ENCODE peak calls at places on chromosomes 16 and 17, in four cellular contexts. One of them, this sample, is unnamed.

GRCh38 chr16:16190546-16190945 is 32.7 kb downstream of the ABCC6 start:
- DNase-seq in mammary epithelial cell: no peak
- DNase-seq in adrenal gland: no peak
- DNase-seq in CD8-positive, alpha-beta T cell: no peak
- DNase-seq in this sample: no peak

GRCh38 chr17:9979463-9979995 is 74.5 kb upstream of the RCVRN start:
- DNase-seq in mammary epithelial cell: no peak
- DNase-seq in CD8-positive, alpha-beta T cell: no peak
- DNase-seq in adrenal gland: no peak
- DNase-seq in this sample: peak; percentile 14

GRCh38 chr16:9843424-9844013 is 338.7 kb downstream of the GRIN2A start:
- DNase-seq in mammary epithelial cell: no peak
- DNase-seq in CD8-positive, alpha-beta T cell: no peak
- DNase-seq in adrenal gland: no peak
- DNase-seq in this sample: no peak

GRCh38 chr16:70582280-70582978 is 58.8 kb downstream of the SF3B3 start:
- DNase-seq in adrenal gland: peak; percentile 41
- DNase-seq in mammary epithelial cell: no peak
- DNase-seq in CD8-positive, alpha-beta T cell: no peak
- DNase-seq in this sample: no peak

GRCh38 chr17:77645441-77646430 is 312.8 kb upstream of the TNRC6C start:
- DNase-seq in mammary epithelial cell: no peak
- DNase-seq in adrenal gland: no peak
- DNase-seq in CD8-positive, alpha-beta T cell: peak; percentile 79
- DNase-seq in this sample: no peak

GRCh38 chr16:70250748-70251650 is 741 bp downstream of the EXOSC6 start:
- DNase-seq in adrenal gland: peak; percentile 68
- DNase-seq in CD8-positive, alpha-beta T cell: peak; percentile 58
- DNase-seq in mammary epithelial cell: peak; percentile 48
- DNase-seq in this sample: peak; percentile 41

GRCh38 chr17:19361326-19361725 is 1.2 kb downstream of the B9D1 start:
- DNase-seq in adrenal gland: no peak
- DNase-seq in CD8-positive, alpha-beta T cell: no peak
- DNase-seq in mammary epithelial cell: no peak
- DNase-seq in this sample: no peak

GRCh38 chr17:2406903-2407790 is 6.3 kb upstream of the MNT start:
- DNase-seq in mammary epithelial cell: peak; percentile 98
- DNase-seq in CD8-positive, alpha-beta T cell: no peak
- DNase-seq in adrenal gland: peak; percentile 93
- DNase-seq in this sample: peak; percentile 56

GRCh38 chr17:81223758-81224122 is 975 bp upstream of the CEP131 start:
- DNase-seq in mammary epithelial cell: no peak
- DNase-seq in adrenal gland: no peak
- DNase-seq in CD8-positive, alpha-beta T cell: no peak
- DNase-seq in this sample: no peak

GRCh38 chr16:154223-155030 is 2.0 kb downstream of the HBZ start:
- DNase-seq in adrenal gland: no peak
- DNase-seq in mammary epithelial cell: peak; percentile 46
- DNase-seq in CD8-positive, alpha-beta T cell: no peak
- DNase-seq in this sample: no peak

GRCh38 chr17:77310336-77310735 is 169.6 kb downstream of the SEC14L1 start:
- DNase-seq in CD8-positive, alpha-beta T cell: no peak
- DNase-seq in mammary epithelial cell: no peak
- DNase-seq in adrenal gland: no peak
- DNase-seq in this sample: no peak

GRCh38 chr17:12856451-12856850 is 67.2 kb downstream of the ARHGAP44 start:
- DNase-seq in mammary epithelial cell: no peak
- DNase-seq in adrenal gland: no peak
- DNase-seq in CD8-positive, alpha-beta T cell: no peak
- DNase-seq in this sample: no peak

GRCh38 chr16:30760577-30761426 is 1.1 kb downstream of the CFAP119 start:
- DNase-seq in CD8-positive, alpha-beta T cell: no peak
- DNase-seq in adrenal gland: no peak
- DNase-seq in mammary epithelial cell: no peak
- DNase-seq in this sample: no peak

GRCh38 chr17:18322522-18322921 is 7.4 kb downstream of the SMCR8 start:
- DNase-seq in CD8-positive, alpha-beta T cell: no peak
- DNase-seq in mammary epithelial cell: no peak
- DNase-seq in adrenal gland: no peak
- DNase-seq in this sample: no peak

GRCh38 chr17:42484304-42484703 is 25.6 kb downstream of the ATP6V0A1 start:
- DNase-seq in mammary epithelial cell: no peak
- DNase-seq in adrenal gland: peak; percentile 21
- DNase-seq in CD8-positive, alpha-beta T cell: peak; percentile 79
- DNase-seq in this sample: no peak

GRCh38 chr17:49581645-49581992 is 5.9 kb downstream of the NXPH3 start:
- DNase-seq in CD8-positive, alpha-beta T cell: no peak
- DNase-seq in adrenal gland: no peak
- DNase-seq in mammary epithelial cell: no peak
- DNase-seq in this sample: no peak

GRCh38 chr17:73492125-73492801 is 152.0 kb downstream of the SDK2 start:
- DNase-seq in CD8-positive, alpha-beta T cell: no peak
- DNase-seq in mammary epithelial cell: no peak
- DNase-seq in adrenal gland: no peak
- DNase-seq in this sample: no peak

GRCh38 chr17:7217113-7217987 is 2.3 kb downstream of the DLG4 start:
- DNase-seq in CD8-positive, alpha-beta T cell: no peak
- DNase-seq in adrenal gland: peak; percentile 82
- DNase-seq in mammary epithelial cell: no peak
- DNase-seq in this sample: peak; percentile 57

GRCh38 chr17:82449136-82449882 is 1.2 kb downstream of the CYBC1 start:
- DNase-seq in CD8-positive, alpha-beta T cell: peak; percentile 82
- DNase-seq in mammary epithelial cell: no peak
- DNase-seq in adrenal gland: no peak
- DNase-seq in this sample: no peak

GRCh38 chr16:86042996-86043725 is 144.2 kb downstream of the IRF8 start:
- DNase-seq in adrenal gland: no peak
- DNase-seq in CD8-positive, alpha-beta T cell: no peak
- DNase-seq in mammary epithelial cell: no peak
- DNase-seq in this sample: no peak

GRCh38 chr16:72989203-72989991 is 58.5 kb downstream of the ZFHX3 start:
- DNase-seq in CD8-positive, alpha-beta T cell: no peak
- DNase-seq in mammary epithelial cell: peak; percentile 94
- DNase-seq in adrenal gland: peak; percentile 54
- DNase-seq in this sample: no peak

GRCh38 chr17:1484060-1484535 is 8.4 kb downstream of the MYO1C start:
- DNase-seq in CD8-positive, alpha-beta T cell: no peak
- DNase-seq in adrenal gland: no peak
- DNase-seq in mammary epithelial cell: no peak
- DNase-seq in this sample: peak; percentile 46

GRCh38 chr16:87096746-87097145 is 220.4 kb downstream of the C16orf95 start:
- DNase-seq in CD8-positive, alpha-beta T cell: no peak
- DNase-seq in mammary epithelial cell: no peak
- DNase-seq in adrenal gland: no peak
- DNase-seq in this sample: peak; percentile 37

GRCh38 chr17:76271669-76272540 is 6.8 kb downstream of the UBALD2 start:
- DNase-seq in mammary epithelial cell: no peak
- DNase-seq in CD8-positive, alpha-beta T cell: peak; percentile 77
- DNase-seq in adrenal gland: no peak
- DNase-seq in this sample: peak; percentile 88

GRCh38 chr16:21727344-21727743 is 63.6 kb downstream of the OTOA start:
- DNase-seq in CD8-positive, alpha-beta T cell: no peak
- DNase-seq in adrenal gland: no peak
- DNase-seq in mammary epithelial cell: no peak
- DNase-seq in this sample: no peak

GRCh38 chr17:80068301-80069160 is 32.1 kb downstream of the CCDC40 start:
- DNase-seq in CD8-positive, alpha-beta T cell: no peak
- DNase-seq in mammary epithelial cell: peak; percentile 16
- DNase-seq in adrenal gland: peak; percentile 85
- DNase-seq in this sample: peak; percentile 45

GRCh38 chr17:76631821-76632565 is 11.6 kb downstream of the ST6GALNAC1 start:
- DNase-seq in CD8-positive, alpha-beta T cell: peak; percentile 54
- DNase-seq in adrenal gland: no peak
- DNase-seq in mammary epithelial cell: peak; percentile 19
- DNase-seq in this sample: no peak

GRCh38 chr16:66660422-66661209 is 35.9 kb downstream of the CMTM4 start:
- DNase-seq in CD8-positive, alpha-beta T cell: no peak
- DNase-seq in adrenal gland: peak; percentile 63
- DNase-seq in mammary epithelial cell: peak; percentile 85
- DNase-seq in this sample: peak; percentile 27

GRCh38 chr17:49903523-49903922 is 55.7 kb upstream of the TAC4 start:
- DNase-seq in CD8-positive, alpha-beta T cell: no peak
- DNase-seq in mammary epithelial cell: no peak
- DNase-seq in adrenal gland: no peak
- DNase-seq in this sample: no peak

GRCh38 chr16:50440531-50440930 is 71.7 kb upstream of the BRD7 start:
- DNase-seq in mammary epithelial cell: no peak
- DNase-seq in adrenal gland: no peak
- DNase-seq in CD8-positive, alpha-beta T cell: peak; percentile 19
- DNase-seq in this sample: no peak

GRCh38 chr16:71895679-71896385 is 501 bp downstream of the IST1 start:
- DNase-seq in mammary epithelial cell: peak; percentile 50
- DNase-seq in adrenal gland: no peak
- DNase-seq in CD8-positive, alpha-beta T cell: no peak
- DNase-seq in this sample: peak; percentile 70

GRCh38 chr17:28544402-28545140 is 7.9 kb downstream of the UNC119 start:
- DNase-seq in mammary epithelial cell: no peak
- DNase-seq in adrenal gland: no peak
- DNase-seq in CD8-positive, alpha-beta T cell: no peak
- DNase-seq in this sample: no peak

GRCh38 chr17:15919466-15919865 is 25.5 kb upstream of the ADORA2B start:
- DNase-seq in mammary epithelial cell: no peak
- DNase-seq in CD8-positive, alpha-beta T cell: no peak
- DNase-seq in adrenal gland: no peak
- DNase-seq in this sample: no peak

DNA sequence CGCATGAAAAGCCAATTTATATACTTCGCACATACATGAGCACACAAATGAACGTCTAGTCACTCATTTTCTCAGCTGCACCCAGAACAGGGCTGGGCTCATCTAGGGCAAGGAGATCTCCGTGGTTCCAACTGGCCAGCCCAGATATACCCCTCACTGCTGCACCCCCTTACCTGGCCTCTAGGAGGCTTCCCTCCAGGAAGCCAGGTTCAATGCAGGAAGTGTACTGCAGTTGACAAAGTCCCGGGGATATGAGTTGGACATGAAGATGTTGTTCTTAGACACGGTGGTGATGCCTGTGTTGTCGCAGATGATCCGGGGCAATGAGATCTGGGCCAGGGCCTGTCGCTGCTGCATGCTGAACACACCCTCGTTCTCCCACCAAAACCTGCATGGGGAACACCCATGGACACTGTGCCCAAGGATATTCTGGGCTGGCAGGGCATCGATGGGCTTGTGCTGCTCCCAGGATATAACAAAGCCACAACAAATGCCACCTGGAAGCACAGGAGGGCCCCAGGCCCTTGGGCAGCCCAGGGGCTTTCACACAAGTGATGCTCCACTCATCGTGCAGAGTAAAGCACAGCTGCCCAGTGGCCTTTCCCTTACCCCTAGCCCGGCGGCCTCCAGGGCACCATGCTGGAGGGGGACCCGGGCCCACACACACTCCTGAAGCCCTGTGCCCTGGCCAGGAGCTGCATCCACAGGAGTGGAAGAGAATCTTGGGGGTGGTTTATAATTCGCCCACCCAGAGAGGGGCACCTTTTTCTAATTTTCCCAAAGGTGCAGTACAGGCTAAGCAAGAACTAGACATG is 10.1 kb downstream of the MPO start:
- DNase-seq in adrenal gland: no peak
- DNase-seq in CD8-positive, alpha-beta T cell: no peak
- DNase-seq in mammary epithelial cell: no peak
- DNase-seq in this sample: no peak
- TF ChIP-seq CTCF in adrenal gland: no peak
- TF ChIP-seq CTCF in CD8-positive, alpha-beta T cell: no peak
- TF ChIP-seq CTCF in mammary epithelial cell: peak; percentile 35
- TF ChIP-seq CTCF in this sample: no peak

GRCh38 chr16:89729293-89729692 is 8.0 kb downstream of the ZNF276 start:
- DNase-seq in adrenal gland: no peak
- DNase-seq in mammary epithelial cell: no peak
- DNase-seq in CD8-positive, alpha-beta T cell: no peak
- DNase-seq in this sample: no peak
- H3K27ac ChIP-seq in adrenal gland: no peak overlapping the region
- H3K27ac ChIP-seq in mammary epithelial cell: no peak overlapping the region
- H3K27ac ChIP-seq in CD8-positive, alpha-beta T cell: no peak overlapping the region
- H3K27ac ChIP-seq in this sample: no peak overlapping the region

DNA sequence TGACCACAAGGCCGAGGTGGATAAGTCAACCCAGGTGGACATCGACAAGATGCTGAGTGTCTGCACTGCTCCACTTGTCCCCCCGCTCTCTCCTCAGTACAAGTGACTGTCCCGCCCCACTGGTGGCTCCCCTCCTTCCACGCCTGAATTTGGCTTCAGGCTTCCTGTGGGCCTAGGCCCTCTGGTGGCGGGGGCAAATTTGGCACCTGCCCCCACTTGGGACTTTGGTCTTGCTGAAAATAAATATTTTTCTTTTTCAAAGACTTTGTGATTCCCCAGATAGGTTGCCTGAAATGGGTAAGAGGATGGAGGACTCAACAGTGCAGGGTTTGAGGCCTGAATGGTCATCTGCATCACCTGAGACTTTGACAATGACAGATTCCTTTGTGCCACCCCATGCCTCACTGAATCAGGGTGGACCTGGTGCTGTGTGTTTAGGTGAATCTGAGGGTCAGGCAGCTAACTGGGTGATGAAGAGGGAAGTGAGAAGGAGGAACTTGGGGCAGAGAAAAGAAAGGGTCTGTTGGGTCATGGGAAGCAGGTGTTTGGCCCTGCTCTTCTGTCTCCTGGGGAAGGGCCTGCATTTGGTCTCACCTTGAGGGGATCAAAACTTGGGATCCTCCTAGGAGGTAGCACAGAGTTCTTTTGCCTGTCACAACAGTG is 2.0 kb downstream of the C16orf86 start:
- DNase-seq in mammary epithelial cell: no peak
- DNase-seq in CD8-positive, alpha-beta T cell: no peak
- DNase-seq in adrenal gland: no peak
- DNase-seq in this sample: no peak
- TF ChIP-seq CTCF in mammary epithelial cell: peak; percentile 17
- TF ChIP-seq CTCF in CD8-positive, alpha-beta T cell: no peak
- TF ChIP-seq CTCF in adrenal gland: no peak
- TF ChIP-seq CTCF in this sample: no peak

DNA sequence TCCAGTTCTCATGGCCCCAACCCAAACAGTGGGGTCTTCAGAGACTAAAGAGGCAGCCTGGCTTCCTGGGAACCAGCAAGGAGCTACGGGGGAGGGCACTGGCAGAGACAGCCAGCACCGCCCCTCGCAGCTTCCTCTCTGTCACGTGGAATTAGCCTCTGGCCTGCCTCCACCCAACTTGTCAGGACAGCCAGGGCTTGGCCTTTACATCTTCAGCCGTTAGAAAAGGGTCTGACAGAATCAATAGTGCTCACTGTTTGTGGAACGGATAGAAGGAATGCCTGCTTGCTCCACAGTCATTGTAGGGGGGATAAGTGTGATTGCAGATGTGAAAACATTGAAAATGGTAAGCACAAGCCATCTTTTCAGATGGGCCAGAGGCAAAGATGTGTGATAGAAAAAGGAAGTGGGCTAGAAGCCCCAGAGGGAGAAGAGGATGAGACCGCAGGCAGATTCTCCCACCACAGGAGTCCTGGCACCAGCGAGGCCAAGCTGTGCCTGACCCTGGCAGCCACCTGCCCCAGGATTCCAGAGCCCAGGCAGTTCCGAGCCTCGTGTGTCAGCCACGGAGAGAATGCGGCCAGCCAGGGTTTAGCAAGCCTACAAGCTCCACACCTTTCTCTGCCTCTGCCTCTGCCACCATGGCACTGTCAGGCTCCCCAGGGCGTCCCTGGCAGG is 18.6 kb downstream of the GRIN2C start:
- DNase-seq in mammary epithelial cell: peak; percentile 19
- DNase-seq in adrenal gland: peak; percentile 65
- DNase-seq in CD8-positive, alpha-beta T cell: no peak
- DNase-seq in this sample: peak; percentile 56
- H3K27ac ChIP-seq in mammary epithelial cell: no peak overlapping the region
- H3K27ac ChIP-seq in adrenal gland: peak overlapping the region; percentile 7
- H3K27ac ChIP-seq in CD8-positive, alpha-beta T cell: no peak overlapping the region
- H3K27ac ChIP-seq in this sample: no peak overlapping the region